ENCODE peak calls at places on chromosomes 6 and 20, in nine cellular contexts. C is Panc1, I is K562, A is left ventricle myocardium inferior, N is colonic mucosa, S is SJSA1, E is fibroblast of lung, J is HCT116, G is vagina. D is an unnamed sample.

GRCh38 chr20:59308493-59309201 is 8.2 kb downstream of the EDN3 start:
- DNase-seq in N (peak; percentile 90), J (no peak), A (no peak), I (peak; percentile 20), G (no peak), E (no peak), C (no peak), S (no peak), D (no peak)

GRCh38 chr6:21984551-21984950 is 312.3 kb downstream of the PRL start:
- DNase-seq in I (no peak), C (no peak), N (no peak), G (no peak), S (no peak), J (no peak), E (no peak), A (no peak), D (peak; percentile 63)

GRCh38 chr20:11447371-11448100 is 470.2 kb upstream of the BTBD3 start:
- DNase-seq in J (no peak), E (no peak), C (no peak), I (no peak), N (no peak), A (no peak), G (no peak), S (no peak), D (no peak)

GRCh38 chr20:58751956-58752355 is 59.4 kb downstream of the NPEPL1 start:
- DNase-seq in S (no peak), C (no peak), G (no peak), I (no peak), N (peak; percentile 3), E (no peak), J (no peak), A (no peak), D (no peak)

GRCh38 chr6:130282234-130282995 is 59.7 kb upstream of the SAMD3 start:
- DNase-seq in I (no peak), C (no peak), E (peak; percentile 63), J (peak; percentile 10), A (no peak), S (no peak), N (no peak), G (no peak), D (peak; percentile 8)

GRCh38 chr6:18280084-18280483 is 15.8 kb upstream of the DEK start:
- DNase-seq in I (no peak), G (no peak), A (no peak), J (no peak), E (no peak), C (no peak), S (no peak), N (no peak), D (peak; percentile 36)

GRCh38 chr6:123716506-123716905 is 79.8 kb upstream of the TRDN start:
- DNase-seq in E (no peak), S (no peak), G (no peak), J (no peak), I (no peak), C (no peak), N (no peak), A (no peak), D (no peak)

GRCh38 chr6:134324766-134325165 is 6.9 kb upstream of the SGK1 start:
- DNase-seq in I (no peak), G (no peak), S (no peak), E (no peak), C (no peak), A (no peak), N (no peak), J (no peak), D (no peak)

GRCh38 chr20:19978511-19979210 is 38.5 kb upstream of the NAA20 start:
- DNase-seq in E (no peak), A (peak; percentile 62), S (no peak), J (no peak), C (no peak), G (no peak), N (no peak), I (no peak), D (no peak)

GRCh38 chr6:44024597-44025219 is 102.5 kb downstream of the MRPL14 start:
- DNase-seq in I (no peak), J (no peak), N (no peak), S (no peak), A (no peak), C (no peak), G (no peak), E (no peak), D (no peak)

GRCh38 chr20:60869626-60870025 is 382.4 kb upstream of the CDH4 start:
- DNase-seq in J (no peak), C (no peak), E (no peak), I (no peak), A (no peak), G (peak; percentile 34), N (no peak), S (no peak), D (no peak)

GRCh38 chr6:42315991-42316378 is 98.3 kb upstream of the MRPS10 start:
- DNase-seq in C (peak; percentile 96), A (no peak), E (peak; percentile 95), N (peak; percentile 38), I (no peak), G (no peak), S (peak; percentile 98), J (peak; percentile 90), D (peak; percentile 99)

GRCh38 chr6:33856655-33857054 is 52.9 kb upstream of the MLN start:
- DNase-seq in C (no peak), E (no peak), N (no peak), I (no peak), J (no peak), S (no peak), A (no peak), G (no peak), D (no peak)

GRCh38 chr6:54083301-54083700 is 27.9 kb upstream of the MLIP start:
- DNase-seq in J (no peak), N (no peak), E (no peak), A (no peak), I (no peak), S (no peak), G (no peak), C (no peak), D (no peak)

GRCh38 chr6:41568585-41569384 is 22.6 kb downstream of the FOXP4 start:
- DNase-seq in S (no peak), N (no peak), E (peak; percentile 22), J (no peak), I (no peak), G (no peak), A (peak; percentile 38), C (no peak), D (no peak)

GRCh38 chr6:80503660-80504059 is 397.2 kb downstream of the BCKDHB start:
- DNase-seq in G (no peak), C (no peak), N (no peak), I (no peak), S (no peak), A (no peak), E (no peak), J (no peak), D (no peak)

GRCh38 chr6:112010328-112010727 is 43.6 kb upstream of the CCN6 start:
- DNase-seq in S (no peak), A (no peak), C (no peak), G (no peak), N (no peak), I (no peak), J (no peak), E (no peak), D (no peak)

DNA sequence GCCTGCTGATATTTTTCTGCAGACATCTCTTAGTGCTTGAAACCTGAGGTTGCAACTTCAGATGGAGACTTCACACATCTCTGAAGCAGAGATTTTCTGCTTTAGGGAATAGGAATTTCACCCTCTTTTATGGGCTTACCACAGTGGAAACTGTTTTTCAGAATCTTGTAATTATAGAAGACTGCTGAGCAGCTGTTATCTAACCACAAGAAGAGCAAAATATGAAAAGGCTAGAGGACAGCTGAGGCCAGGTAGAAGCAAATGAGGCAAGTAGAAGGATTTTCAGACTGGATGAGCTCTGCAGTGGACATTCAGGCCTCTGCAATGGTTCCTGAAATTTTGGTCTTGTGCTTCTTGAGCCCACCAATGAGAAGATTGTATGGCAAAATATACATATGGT is 764.4 kb downstream of the QKI start:
- DNase-seq in N (no peak), E (no peak), G (no peak), S (no peak), C (no peak), J (no peak), I (no peak), A (no peak), D (no peak)
- H3K36me3 ChIP-seq in N (no peaks in the 10 kb centered on the region), E (no peaks in the 10 kb centered on the region), G (no peaks in the 10 kb centered on the region), S (no peaks in the 10 kb centered on the region), C (no peaks in the 10 kb centered on the region), J (no peaks in the 10 kb centered on the region), I (no peaks in the 10 kb centered on the region), A (no peaks in the 10 kb centered on the region), D (no peaks in the 10 kb centered on the region)

DNA sequence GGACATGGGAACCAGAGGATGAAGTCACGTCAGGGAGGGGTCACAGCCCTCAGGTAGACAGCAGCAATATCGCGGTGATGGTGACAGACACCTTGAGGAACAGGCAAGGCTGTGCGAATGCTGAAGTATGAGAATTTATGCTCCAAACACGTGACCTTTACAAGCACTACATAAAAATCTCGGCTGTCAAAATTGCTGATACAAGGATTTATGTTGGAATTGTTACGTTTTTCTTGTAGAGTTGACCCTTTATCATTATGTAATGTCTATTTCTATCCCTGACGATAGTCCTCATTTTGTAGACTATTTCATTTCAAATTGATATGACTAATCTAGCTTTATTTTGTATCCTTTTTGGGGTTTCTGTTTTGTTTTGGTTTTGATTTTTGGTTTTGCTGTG is 311.1 kb downstream of the C6orf118 start:
- DNase-seq in S (no peak), C (no peak), J (no peak), G (no peak), I (no peak), E (no peak), A (no peak), N (no peak), D (no peak)
- H3K9me3 ChIP-seq in S (no peaks in the 10 kb centered on the region), C (peaks cover 3% of the 10 kb centered on the region), J (peaks cover 7% of the 10 kb centered on the region), G (no peaks in the 10 kb centered on the region), I (peaks cover 2% of the 10 kb centered on the region), E (no peaks in the 10 kb centered on the region), A (peaks cover 8% of the 10 kb centered on the region), N (no peaks in the 10 kb centered on the region), D (no peaks in the 10 kb centered on the region)

GRCh38 chr20:32790751-32791057 is 28.5 kb downstream of the DNMT3B start:
- DNase-seq in E (no peak), C (no peak), S (no peak), I (no peak), G (no peak), J (no peak), A (no peak), N (no peak), D (no peak)
- H3K36me3 ChIP-seq in E (peaks cover 8% of the 10 kb centered on the region), C (no peaks in the 10 kb centered on the region), S (peaks cover 28% of the 10 kb centered on the region), I (peaks cover 97% of the 10 kb centered on the region), G (no peaks in the 10 kb centered on the region), J (peaks cover 38% of the 10 kb centered on the region), A (peaks cover 3% of the 10 kb centered on the region), N (no peaks in the 10 kb centered on the region), D (peaks cover 3% of the 10 kb centered on the region)

DNA sequence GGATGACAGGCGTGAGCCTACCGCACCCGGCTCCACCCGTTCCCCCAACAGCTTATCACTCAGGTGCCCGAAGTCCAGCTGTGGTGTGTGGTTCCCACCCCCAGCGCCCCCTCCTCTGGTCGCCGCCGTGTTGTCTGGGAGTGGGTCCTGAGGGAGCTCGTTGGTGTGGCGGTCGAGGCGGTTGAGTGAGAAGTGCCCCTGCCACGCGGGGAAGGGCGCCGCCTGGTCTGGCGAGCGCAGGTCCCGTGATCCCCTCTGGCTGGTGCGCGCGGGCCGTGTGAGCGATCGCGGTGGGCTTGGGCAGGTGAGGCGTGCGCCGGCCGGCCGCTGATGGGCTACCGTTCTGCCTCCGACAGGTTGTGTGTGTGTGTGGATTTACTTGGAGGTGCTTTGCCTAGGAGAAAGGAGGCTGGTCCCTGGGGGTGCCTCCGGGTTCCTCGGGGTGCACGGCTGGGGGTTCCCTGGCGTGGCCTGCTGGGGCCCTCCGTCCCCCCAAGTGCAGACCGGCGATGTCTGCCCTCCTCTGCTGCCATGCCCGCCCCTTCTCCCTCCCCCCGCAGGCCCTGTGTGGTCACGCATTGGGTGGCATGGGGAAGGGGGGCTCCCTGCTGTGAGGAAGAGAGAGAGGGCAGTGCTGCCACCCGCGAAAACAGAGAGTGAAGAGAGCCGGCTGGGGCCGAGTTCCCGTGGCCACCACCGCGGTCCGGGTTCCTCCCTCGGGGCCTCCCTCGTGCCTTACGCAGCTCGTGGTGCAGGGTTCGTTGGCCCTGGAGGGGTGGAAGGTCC is 336.0 kb upstream of the DEFB115 start:
- DNase-seq in S (no peak), I (no peak), C (no peak), N (no peak), J (no peak), E (no peak), G (no peak), A (no peak), D (no peak)
- H3K9me3 ChIP-seq in S (no peaks in the 10 kb centered on the region), I (no peaks in the 10 kb centered on the region), C (no peaks in the 10 kb centered on the region), N (no peaks in the 10 kb centered on the region), J (no peaks in the 10 kb centered on the region), E (no peaks in the 10 kb centered on the region), G (no peaks in the 10 kb centered on the region), A (peaks cover 38% of the 10 kb centered on the region), D (no peaks in the 10 kb centered on the region)

D was measured in astrocyte.